ENCODE peak calls at places on chromosomes 6 and 20, in four cellular contexts. G is sigmoid colon, L is lower lobe of right lung, I is A673. S is an unnamed sample.

GRCh38 chr6:5747379-5747778 is 259.3 kb downstream of the NRN1 start:
- DNase-seq in I (no peak), G (no peak), L (no peak), S (no peak)

GRCh38 chr6:156916108-156916801 is 139.1 kb downstream of the ARID1B start:
- DNase-seq in L (no peak), G (no peak), I (no peak), S (no peak)

GRCh38 chr6:35293681-35294080 is 3.9 kb upstream of the DEF6 start:
- DNase-seq in I (no peak), G (peak; percentile 48), L (no peak), S (no peak)

GRCh38 chr6:34174846-34175399 is 29.0 kb upstream of the GRM4 start:
- DNase-seq in I (no peak), G (no peak), L (no peak), S (no peak)

GRCh38 chr6:147000545-147001488 is 203.4 kb upstream of the STXBP5 start:
- DNase-seq in I (peak; percentile 24), L (no peak), G (no peak), S (no peak)

GRCh38 chr6:56955171-56956155 is 556 bp downstream of the BEND6 start:
- DNase-seq in L (peak; percentile 81), I (peak; percentile 92), G (peak; percentile 91), S (peak; percentile 89)

GRCh38 chr6:27851440-27851839 is 60.8 kb downstream of the OR2B2 start:
- DNase-seq in I (no peak), L (no peak), G (no peak), S (no peak)

GRCh38 chr6:87756858-87757257 is 54.8 kb upstream of the AKIRIN2 start:
- DNase-seq in G (no peak), L (peak; percentile 53), I (peak; percentile 17), S (no peak)

GRCh38 chr6:116973992-116974391 is 97.0 kb downstream of the RFX6 start:
- DNase-seq in L (no peak), I (no peak), G (no peak), S (no peak)

GRCh38 chr20:52340036-52340634 is 148.6 kb upstream of the ZFP64 start:
- DNase-seq in L (no peak), I (peak; percentile 50), G (no peak), S (no peak)

GRCh38 chr20:54221383-54221782 is 13.5 kb downstream of the PFDN4 start:
- DNase-seq in I (no peak), L (no peak), G (no peak), S (no peak)

GRCh38 chr6:81476881-81477280 is 275.6 kb downstream of the TENT5A start:
- DNase-seq in I (no peak), L (no peak), G (no peak), S (no peak)

GRCh38 chr20:43914697-43915208 is at the start of gene TOX2:
- DNase-seq in I (peak; percentile 83), L (peak; percentile 57), G (no peak), S (peak; percentile 66)

GRCh38 chr20:56202493-56203077 is 45.9 kb upstream of the MC3R start:
- DNase-seq in L (no peak), I (no peak), G (no peak), S (no peak)

GRCh38 chr6:73637404-73637803 is 16.4 kb downstream of the SLC17A5 start:
- DNase-seq in L (no peak), G (no peak), I (no peak), S (no peak)

GRCh38 chr20:18719426-18719825 is 94.2 kb upstream of the SCP2D1 start:
- DNase-seq in L (no peak), I (no peak), G (no peak), S (no peak)

GRCh38 chr6:44104661-44105060 is 22.6 kb downstream of the MRPL14 start:
- DNase-seq in G (no peak), L (peak; percentile 66), I (no peak), S (no peak)

GRCh38 chr6:100617633-100618348 is 153.1 kb upstream of the SIM1 start:
- DNase-seq in I (no peak), G (no peak), L (no peak), S (no peak)

GRCh38 chr6:132365319-132365907 is 35.9 kb downstream of the MOXD1 start:
- DNase-seq in L (no peak), G (peak; percentile 55), I (no peak), S (no peak)

GRCh38 chr6:152267967-152268845 is 369.0 kb downstream of the SYNE1 start:
- DNase-seq in G (no peak), L (no peak), I (peak; percentile 52), S (no peak)

GRCh38 chr6:56448056-56448455 is 194.6 kb downstream of the DST start:
- DNase-seq in L (no peak), I (peak; percentile 71), G (no peak), S (no peak)

GRCh38 chr20:63703471-63703975 is 4.3 kb downstream of the ARFRP1 start:
- DNase-seq in L (no peak), I (no peak), G (peak; percentile 65), S (no peak)

GRCh38 chr6:37033255-37033654 is 27.8 kb downstream of the FGD2 start:
- DNase-seq in I (no peak), L (peak; percentile 30), G (no peak), S (no peak)

GRCh38 chr6:46305833-46306232 is 135.1 kb upstream of the ENPP5 start:
- DNase-seq in G (no peak), L (no peak), I (no peak), S (no peak)

GRCh38 chr6:163249651-163250101 is 164.8 kb upstream of the QKI start:
- DNase-seq in L (peak; percentile 55), G (no peak), I (no peak), S (no peak)

GRCh38 chr6:109087661-109088264 is 6.9 kb downstream of the SESN1 start:
- DNase-seq in G (no peak), I (no peak), L (no peak), S (no peak)

GRCh38 chr6:118319890-118320289 is 228.2 kb upstream of the PLN start:
- DNase-seq in L (no peak), G (no peak), I (no peak), S (no peak)
- TF ChIP-seq CTCF in L (no peak), G (no peak), I (no peak), S (no peak)

DNA sequence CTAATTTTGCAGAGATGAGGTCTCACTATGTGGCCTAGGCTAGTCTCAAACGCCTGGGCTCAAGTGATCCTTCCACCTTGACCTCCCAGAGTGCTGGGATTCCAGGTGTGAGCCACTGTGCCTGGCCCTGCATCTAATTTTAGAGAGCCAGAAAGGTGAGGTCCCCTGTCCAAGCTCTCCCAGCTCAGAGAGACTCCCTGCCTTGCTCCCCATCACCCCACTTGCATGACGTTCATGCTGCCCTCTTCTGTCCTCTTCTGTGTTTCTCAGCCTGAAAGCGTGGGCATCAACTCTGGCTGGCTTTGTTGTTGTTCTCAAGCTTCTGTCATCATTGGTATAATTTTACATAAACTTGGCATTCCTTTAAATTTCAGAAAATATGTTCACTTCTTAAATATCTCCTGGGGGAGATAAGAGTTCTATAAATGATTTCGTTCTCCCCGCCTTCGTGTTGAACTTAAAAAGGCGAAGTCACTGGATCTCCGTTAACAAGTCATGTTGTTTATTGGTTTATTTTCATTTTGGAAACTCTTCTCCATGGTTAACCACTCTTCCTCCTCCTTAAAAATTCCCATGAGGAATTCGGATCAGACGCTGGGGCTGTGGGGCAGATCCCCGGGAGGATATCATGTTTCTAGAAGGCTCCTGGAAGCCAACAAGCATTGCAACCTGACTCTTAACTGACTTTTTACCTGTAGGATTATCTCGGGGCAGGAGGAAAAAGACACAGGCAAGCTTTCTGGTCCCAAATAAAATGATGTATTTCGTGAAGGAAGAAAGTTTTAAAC is 13.2 kb upstream of the PARD6B start:
- DNase-seq in G (peak; percentile 24), L (no peak), I (no peak), S (no peak)
- TF ChIP-seq CTCF in G (no peak), L (no peak), I (peak; percentile 36), S (no peak)

DNA sequence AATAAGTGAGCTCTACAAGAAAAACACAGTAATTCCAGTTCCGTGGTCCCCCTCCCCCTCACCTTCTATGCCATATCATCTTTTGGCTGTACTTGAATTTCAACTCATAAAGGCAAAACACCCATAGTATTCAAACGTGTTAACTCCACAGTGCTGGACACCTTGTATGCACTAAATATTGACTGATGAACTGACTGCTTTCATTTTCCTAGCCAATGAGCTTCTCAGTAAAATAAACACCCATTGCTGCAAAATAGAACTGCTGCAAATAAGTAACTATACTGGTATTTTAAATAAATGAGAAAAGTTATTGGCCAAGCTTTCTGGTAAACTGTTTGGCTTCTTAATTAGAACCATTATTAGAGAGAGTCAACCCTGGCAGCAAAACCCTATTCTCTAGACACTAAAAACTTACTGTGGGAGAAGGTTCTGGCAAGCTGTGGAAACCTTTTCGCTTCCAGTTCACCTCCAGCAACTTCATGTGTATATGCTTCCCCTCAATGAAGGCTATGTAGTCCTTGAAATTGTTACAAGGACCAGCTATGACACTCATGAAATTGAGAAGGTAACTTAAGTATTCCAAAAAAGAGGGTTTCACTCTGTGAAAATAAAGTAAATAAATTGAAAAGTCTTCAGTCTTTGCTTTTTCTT is 86.0 kb downstream of the MBOAT1 start:
- DNase-seq in I (no peak), G (no peak), L (no peak), S (no peak)
- TF ChIP-seq CTCF in I (no peak), G (no peak), L (no peak), S (no peak)

GRCh38 chr6:52663935-52664184 is 7.1 kb upstream of the TMEM14A start:
- DNase-seq in I (no peak), G (no peak), L (no peak), S (no peak)
- TF ChIP-seq CTCF in I (no peak), G (no peak), L (no peak), S (no peak)

GRCh38 chr6:150492507-150492906 is 107.2 kb upstream of the PLEKHG1 start:
- DNase-seq in I (no peak), L (no peak), G (no peak), S (no peak)

GRCh38 chr6:150490586-150490985 is 109.1 kb upstream of the PLEKHG1 start:
- DNase-seq in G (no peak), L (no peak), I (no peak), S (no peak)

GRCh38 chr6:150491796-150492142 is 107.9 kb upstream of the PLEKHG1 start:
- DNase-seq in G (no peak), L (no peak), I (no peak), S (no peak)

GRCh38 chr6:150492941-150493340 is 106.7 kb upstream of the PLEKHG1 start:
- DNase-seq in L (no peak), I (peak; percentile 15), G (no peak), S (no peak)

DNA sequence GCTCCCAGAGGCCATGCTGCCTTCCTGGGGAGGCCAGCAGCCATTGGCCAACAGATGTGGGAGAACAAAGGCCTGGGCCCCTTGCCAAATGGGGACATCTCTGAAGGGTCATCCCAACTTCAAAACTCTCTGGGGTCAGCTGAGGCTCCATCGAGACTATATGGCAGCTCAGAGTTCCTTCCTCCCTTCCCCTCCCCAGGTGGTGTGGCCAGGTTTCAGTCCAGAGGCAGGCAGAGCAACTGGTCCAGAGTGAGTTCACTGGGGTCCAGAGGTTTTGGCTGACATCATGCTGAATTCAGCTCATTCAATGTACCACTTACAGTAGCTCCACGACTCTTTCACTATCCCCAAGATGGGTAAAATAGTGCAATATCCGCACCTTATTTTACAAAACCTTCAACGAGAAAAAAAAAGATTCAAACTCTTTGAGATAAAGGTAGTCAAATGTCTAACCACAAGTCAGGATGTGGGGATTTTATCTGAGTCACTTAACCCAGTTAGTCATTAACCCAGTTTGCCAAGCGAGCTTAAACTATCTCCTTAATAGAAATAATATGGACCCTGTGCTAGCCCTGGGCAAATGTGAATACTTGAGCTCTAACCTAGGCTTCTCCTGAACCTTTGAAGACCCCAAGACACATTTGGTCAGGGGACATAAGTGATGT is 108.4 kb upstream of the PLEKHG1 start:
- DNase-seq in I (no peak), L (no peak), G (no peak), S (no peak)
- TF ChIP-seq CTCF in I (no peak), L (no peak), G (no peak), S (no peak)

GRCh38 chr20:49043000-49043399 is 3.1 kb upstream of the CSE1L start:
- DNase-seq in G (no peak), L (no peak), I (no peak), S (no peak)

GRCh38 chr20:49045440-49046086 is 549 bp upstream of the CSE1L start:
- DNase-seq in G (peak; percentile 73), I (no peak), L (peak; percentile 68), S (peak; percentile 69)

GRCh38 chr20:49046087-49046900 is at the start of gene CSE1L:
- DNase-seq in L (peak; percentile 96), G (peak; percentile 98), I (peak; percentile 98), S (peak; percentile 97)
- TF ChIP-seq CTCF in L (no peak), G (peak; percentile 66), I (no peak), S (no peak)

S was measured in mucosa of descending colon.